ENCODE peak calls at places on chromosomes 16 and 17, in eight cellular contexts. D, C, T, O, B, H, F and Y are unnamed samples.

GRCh38 chr17:20781260-20781659 is 201.7 kb downstream of the CDRT15L2 start:
- DNase-seq in D (no peak), C (no peak), T (no peak), O (no peak), B (no peak), H (no peak), F (no peak), Y (no peak)

GRCh38 chr17:35849469-35850348 is 19.0 kb downstream of the HEATR9 start:
- DNase-seq in D (peak), C (peak), T (peak), O (peak), B (peak), H (peak), F (peak), Y (peak)

GRCh38 chr16:48133455-48134226 is 22.2 kb downstream of the ABCC12 start:
- DNase-seq in D (no peak), C (no peak), T (no peak), O (no peak), B (no peak), H (no peak), F (no peak), Y (no peak)

GRCh38 chr17:76820039-76820438 is 48.2 kb upstream of the MGAT5B start:
- DNase-seq in D (no peak), C (no peak), T (no peak), O (no peak), B (peak), H (no peak), F (no peak), Y (no peak)

GRCh38 chr17:47707056-47707791 is 13.3 kb downstream of the TBKBP1 start:
- DNase-seq in D (no peak), C (no peak), T (no peak), O (no peak), B (no peak), H (no peak), F (no peak), Y (no peak)

GRCh38 chr17:61816538-61816937 is 46.8 kb downstream of the BRIP1 start:
- DNase-seq in D (no peak), C (no peak), T (no peak), O (no peak), B (peak), H (no peak), F (no peak), Y (no peak)

GRCh38 chr17:76382803-76383644 is 1.4 kb upstream of the SPHK1 start:
- DNase-seq in D (peak), C (no peak), T (peak), O (peak), B (peak), H (peak), F (peak), Y (no peak)

GRCh38 chr17:43753488-43754129 is 5.0 kb downstream of the SOST start:
- DNase-seq in D (no peak), C (no peak), T (no peak), O (peak), B (no peak), H (no peak), F (no peak), Y (no peak)

GRCh38 chr17:1762906-1763829 is 1.3 kb downstream of the SERPINF1 start:
- DNase-seq in D (peak), C (no peak), T (peak), O (no peak), B (no peak), H (no peak), F (no peak), Y (peak)